ENCODE peak calls at places on chromosome 1, in six cellular contexts. U is BE2C, W is mammary epithelial cell, Q is lower lobe of right lung, E is RWPE2, M is tibial artery. V is an unnamed sample. For H3K36me3, the result is how much of the 10 kb centered on the place peaks cover.

GRCh38 chr1:172733815-172734214 is 74.9 kb downstream of the FASLG start:
- DNase-seq in U (no peak), W (no peak), Q (no peak), E (no peak), M (no peak), V (no peak)

GRCh38 chr1:218201004-218201403 is 84.1 kb upstream of the RRP15 start:
- DNase-seq in U (no peak), W (no peak), Q (no peak), E (no peak), M (no peak), V (no peak)

GRCh38 chr1:171438441-171438840 is 46.9 kb upstream of the PRRC2C start:
- DNase-seq in U (no peak), W (peak), Q (no peak), E (peak), M (peak), V (no peak)

GRCh38 chr1:178011101-178011828 is 41.4 kb upstream of the SEC16B start:
- DNase-seq in U (no peak), W (peak), Q (no peak), E (peak), M (no peak), V (no peak)

GRCh38 chr1:17553970-17554369 is 14.5 kb downstream of the ARHGEF10L start:
- DNase-seq in U (no peak), W (peak), Q (no peak), E (peak), M (no peak), V (no peak)

GRCh38 chr1:243950166-243950565 is 100.1 kb upstream of the AKT3 start:
- DNase-seq in U (no peak), W (peak), Q (no peak), E (no peak), M (no peak), V (no peak)

GRCh38 chr1:181604482-181604881 is 121.2 kb downstream of the CACNA1E start:
- DNase-seq in U (no peak), W (no peak), Q (no peak), E (no peak), M (no peak), V (no peak)

GRCh38 chr1:25616932-25617625 is 488 bp downstream of the MAN1C1 start:
- DNase-seq in U (peak), W (peak), Q (peak), E (no peak), M (no peak), V (peak)

GRCh38 chr1:221141606-221142285 is 262.5 kb downstream of the HLX start:
- DNase-seq in U (no peak), W (no peak), Q (no peak), E (no peak), M (no peak), V (no peak)

GRCh38 chr1:231072054-231072453 is 32.0 kb upstream of the FAM89A start:
- DNase-seq in U (no peak), W (no peak), Q (no peak), E (no peak), M (no peak), V (no peak)

GRCh38 chr1:114691061-114691460 is 4.3 kb downstream of the AMPD1 start:
- DNase-seq in U (no peak), W (peak), Q (no peak), E (no peak), M (no peak), V (no peak)
- H3K4me3 ChIP-seq in U (no peak), W (no peak), Q (no peak), E (no peak), M (no peak), V (no peak)

GRCh38 chr1:109634771-109635750 is 15.4 kb downstream of the AMPD2 start:
- DNase-seq in U (no peak), W (no peak), Q (no peak), E (no peak), M (no peak), V (no peak)

GRCh38 chr1:109637446-109637845 is 17.8 kb downstream of the AMPD2 start:
- DNase-seq in U (no peak), W (no peak), Q (no peak), E (no peak), M (no peak), V (no peak)

GRCh38 chr1:109634292-109634691 is 14.7 kb downstream of the AMPD2 start:
- DNase-seq in U (no peak), W (no peak), Q (no peak), E (no peak), M (no peak), V (no peak)

GRCh38 chr1:109635862-109636200 is 16.2 kb downstream of the AMPD2 start:
- DNase-seq in U (no peak), W (no peak), Q (no peak), E (no peak), M (no peak), V (no peak)

GRCh38 chr1:109636201-109636952 is 16.7 kb downstream of the AMPD2 start:
- DNase-seq in U (peak), W (no peak), Q (no peak), E (no peak), M (no peak), V (no peak)
- TF ChIP-seq CTCF in U (no peak), W (no peak), Q (no peak), E (no peak), M (no peak), V (no peak)

DNA sequence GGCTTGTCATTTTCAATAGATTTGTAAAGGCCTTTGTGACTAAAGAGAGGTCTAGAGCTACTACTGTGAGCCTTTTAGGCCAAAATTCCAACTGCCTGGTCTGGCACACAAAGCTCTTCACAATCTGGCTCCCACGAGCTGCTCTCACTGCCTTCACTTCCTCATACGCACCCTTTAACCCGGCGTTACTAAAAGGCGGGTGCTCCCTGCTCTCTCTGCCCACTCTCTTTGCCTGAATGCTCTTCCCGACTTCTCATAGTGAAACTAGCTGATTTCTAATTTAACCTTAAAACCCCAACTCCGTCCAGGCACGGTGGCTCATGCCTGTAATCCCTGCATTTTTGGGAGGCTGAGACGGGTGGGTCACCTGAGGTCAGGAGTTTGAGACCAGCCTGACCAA is 14.2 kb downstream of the BSDC1 start:
- DNase-seq in U (no peak), W (no peak), Q (no peak), E (no peak), M (no peak), V (no peak)
- H3K36me3 ChIP-seq in U (under half), W (under half), Q (half or more), E (half or more), M (half or more), V (half or more)

DNA sequence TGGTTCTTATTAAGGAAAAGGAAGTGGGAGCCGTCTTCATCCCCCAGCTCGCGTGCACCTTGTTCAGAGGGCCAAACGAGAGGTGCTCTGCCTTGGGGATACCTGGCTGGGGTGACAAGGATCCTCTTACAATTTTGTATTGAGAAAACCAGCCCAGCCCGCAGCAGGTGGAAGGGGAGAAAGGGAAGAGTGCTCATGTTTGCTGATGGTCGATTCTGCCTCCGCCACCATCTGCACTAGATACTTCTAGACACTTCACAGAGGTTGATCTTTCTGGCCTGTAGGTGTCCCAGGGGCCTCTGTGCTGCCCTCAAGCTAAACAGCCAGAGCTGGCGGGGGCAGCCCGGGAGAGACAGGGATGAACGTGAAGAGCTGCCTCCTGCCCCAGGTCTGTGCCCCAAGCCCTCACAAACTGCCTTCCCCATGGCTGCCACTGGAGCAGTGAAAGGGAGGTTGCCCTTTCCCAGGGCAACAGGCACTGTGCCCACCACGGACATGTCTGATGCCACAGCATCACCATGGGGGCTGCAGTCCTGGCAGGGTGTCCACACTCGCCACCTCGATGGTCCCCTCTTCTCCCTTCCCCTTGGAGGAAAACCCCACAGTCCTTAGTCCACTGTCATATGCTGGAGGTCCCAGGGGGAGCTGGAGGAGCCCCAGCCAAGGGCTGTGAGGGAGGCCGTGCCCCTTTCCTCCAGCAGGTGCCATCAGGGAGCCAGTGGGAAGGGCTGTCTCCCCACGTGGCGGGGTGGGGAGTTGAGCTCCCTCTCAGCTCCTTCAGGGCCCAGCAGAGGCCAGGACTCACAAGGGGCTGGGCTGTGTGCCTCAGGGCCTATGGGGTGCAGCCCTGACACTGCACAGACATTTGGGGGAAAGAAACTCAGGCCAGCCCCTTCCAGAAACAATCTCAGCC is 8.1 kb downstream of the ADPRS start:
- DNase-seq in U (peak), W (no peak), Q (no peak), E (no peak), M (no peak), V (peak)
- H3K4me3 ChIP-seq in U (no peak), W (no peak), Q (no peak), E (no peak), M (no peak), V (no peak)

DNA sequence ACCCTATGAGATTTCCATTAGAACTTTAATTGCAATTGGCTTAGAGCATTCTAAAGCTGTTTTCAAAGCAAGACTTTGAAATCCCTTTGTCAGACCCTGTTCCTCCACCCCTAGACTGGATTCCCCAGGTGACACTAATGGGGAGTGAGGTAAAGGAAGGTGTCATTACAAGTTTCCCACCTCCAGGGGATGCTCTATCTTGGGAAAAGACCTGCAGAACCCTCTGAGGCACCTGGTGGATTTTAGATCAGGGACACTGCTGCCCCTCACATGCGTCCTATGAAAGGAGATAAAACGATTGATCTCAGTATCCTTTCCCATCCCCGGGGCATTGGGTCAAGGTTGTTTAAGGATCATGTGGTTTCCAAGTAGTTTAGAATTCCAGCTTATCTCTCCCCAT is 80.3 kb upstream of the RGS4 start:
- DNase-seq in U (no peak), W (no peak), Q (no peak), E (no peak), M (no peak), V (no peak)
- TF ChIP-seq CTCF in U (peak), W (peak), Q (no peak), E (no peak), M (no peak), V (no peak)

GRCh38 chr1:39962450-39962825 is 7.5 kb downstream of the MFSD2A start:
- DNase-seq in U (no peak), W (no peak), Q (no peak), E (no peak), M (no peak), V (no peak)

GRCh38 chr1:39965051-39965450 is 10.1 kb downstream of the MFSD2A start:
- DNase-seq in U (no peak), W (no peak), Q (peak), E (no peak), M (no peak), V (no peak)

GRCh38 chr1:39960461-39960958 is 5.6 kb downstream of the MFSD2A start:
- DNase-seq in U (peak), W (peak), Q (peak), E (peak), M (peak), V (peak)

GRCh38 chr1:39969048-39969447 is 14.1 kb downstream of the MFSD2A start:
- DNase-seq in U (no peak), W (peak), Q (peak), E (peak), M (no peak), V (no peak)

DNA sequence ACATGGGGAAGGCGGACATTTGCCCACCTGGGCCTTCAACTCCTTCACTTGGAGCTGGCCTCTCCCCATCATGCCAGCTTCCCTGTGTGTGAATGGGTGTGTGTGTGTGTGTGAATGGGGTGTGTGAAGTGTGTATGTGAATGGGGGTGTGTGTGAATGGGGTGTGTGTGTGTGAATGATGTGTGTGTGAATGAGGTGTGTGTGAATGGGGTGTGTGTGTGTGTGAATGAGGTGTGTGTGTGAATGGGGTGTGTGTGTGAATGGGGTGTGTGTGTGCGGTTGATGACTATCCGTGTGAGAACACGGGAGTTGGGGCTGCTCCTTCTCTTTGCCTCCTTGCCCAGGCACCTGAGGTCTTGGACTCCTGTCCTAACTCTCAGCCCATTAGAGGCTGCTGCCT is 9.6 kb downstream of the MFSD2A start:
- DNase-seq in U (no peak), W (no peak), Q (no peak), E (no peak), M (no peak), V (no peak)
- H3K36me3 ChIP-seq in U (under half), W (half or more), Q (under half), E (half or more), M (under half), V (under half)

DNA sequence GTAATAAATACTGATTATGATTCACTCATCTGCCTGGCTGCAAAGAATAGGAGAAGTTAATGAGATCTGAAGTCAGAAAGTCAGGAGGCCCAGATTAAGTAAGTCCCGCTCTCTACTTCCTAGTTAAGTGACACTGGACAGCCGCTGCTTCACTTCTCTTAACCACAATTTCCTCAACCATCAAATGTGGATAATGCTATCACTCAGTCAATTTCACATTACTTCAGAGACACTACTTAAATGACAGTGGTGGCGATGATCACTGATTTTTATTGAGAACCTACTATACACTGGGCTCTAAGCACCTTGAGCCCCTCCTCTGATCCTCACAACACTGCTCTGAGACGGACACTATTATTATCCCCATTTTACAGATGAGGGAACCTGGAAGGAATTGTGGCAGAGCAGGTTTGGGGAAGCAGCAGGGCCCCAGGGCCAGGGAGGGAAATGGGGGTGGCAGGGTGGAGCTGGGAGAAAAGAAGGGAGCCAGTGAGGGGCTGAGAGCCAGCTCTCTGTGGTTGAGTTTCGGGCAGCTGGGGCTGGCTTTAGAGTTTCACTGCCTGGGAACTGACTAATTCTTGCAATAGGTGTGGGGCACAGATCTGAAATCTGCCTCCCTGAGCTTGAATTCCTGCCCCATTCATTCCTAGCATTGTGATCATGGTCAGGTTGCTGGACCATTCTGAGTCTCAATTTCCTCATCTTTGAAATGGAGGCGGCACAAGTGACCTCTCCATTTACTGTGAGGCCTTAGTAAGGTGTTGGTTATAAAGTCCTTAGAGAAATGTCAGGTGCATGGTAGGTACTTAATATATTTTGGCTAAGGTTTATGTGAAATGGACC is 2.5 kb upstream of the E2F2 start:
- DNase-seq in U (no peak), W (peak), Q (no peak), E (no peak), M (no peak), V (no peak)
- H3K4me3 ChIP-seq in U (no peak), W (no peak), Q (no peak), E (no peak), M (no peak), V (no peak)

GRCh38 chr1:204036882-204037645 is 35.9 kb upstream of the SOX13 start:
- DNase-seq in U (no peak), W (no peak), Q (no peak), E (no peak), M (no peak), V (no peak)
- TF ChIP-seq CTCF in U (peak), W (no peak), Q (no peak), E (no peak), M (no peak), V (no peak)

DNA sequence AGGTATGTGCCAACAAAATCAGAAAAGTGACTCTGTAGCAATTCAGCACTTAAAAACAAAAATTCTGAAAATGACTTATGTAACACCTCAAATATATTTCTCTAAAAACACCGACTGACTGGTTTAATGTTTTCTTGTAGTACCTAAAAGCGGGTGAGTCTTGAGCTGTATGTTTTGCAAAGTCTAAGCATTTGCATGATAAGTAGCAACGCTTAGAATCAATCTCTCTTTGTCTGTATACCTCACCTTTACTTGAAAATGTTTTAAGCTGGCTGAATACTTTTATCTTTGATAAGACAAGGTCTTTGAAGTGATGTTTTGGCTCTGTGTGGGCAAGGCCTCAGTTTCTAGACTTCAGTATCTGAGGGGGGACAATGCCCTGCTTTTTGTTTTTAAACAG is 8.3 kb downstream of the ITPKB start:
- DNase-seq in U (no peak), W (no peak), Q (no peak), E (no peak), M (no peak), V (no peak)
- H3K36me3 ChIP-seq in U (under half), W (under half), Q (under half), E (under half), M (under half), V (half or more)